ENCODE peak calls at places on chromosomes 6 and 20, in nine cellular contexts. K is hypothalamus; B is lung; C is stimulated activated CD4-positive, alpha-beta T cell treated with anti-CD3 and anti-CD28 coated beads, TNF-alpha, amount 100 ng/mL, for 4 hours; A is NCI-H774; F is NCI-H2029; T is stimulated activated CD8-positive, alpha-beta memory T cell treated with anti-CD3 and anti-CD28 coated beads, Interleukin-4, amount 100 ng/mL, for 24 hours; W is esophagus muscularis mucosa; Y is A549. R is an unnamed sample.
A peak's percentile ranks its signal among the peaks of the same experiment; 100 is the strongest.

GRCh38 chr6:37535701-37536461 is 36.2 kb upstream of the CCDC167 start:
- DNase-seq in K (no peak), B (no peak), C (no peak), A (peak; percentile 13), F (no peak), T (peak; percentile 16), W (no peak), Y (no peak), R (no peak)

GRCh38 chr6:34615574-34616229 is 59.6 kb upstream of the SPDEF start:
- DNase-seq in K (no peak), B (no peak), C (no peak), A (no peak), F (no peak), T (no peak), W (no peak), Y (no peak), R (no peak)

GRCh38 chr20:13545755-13546154 is 93.0 kb downstream of the TASP1 start:
- DNase-seq in K (no peak), B (no peak), C (no peak), A (no peak), F (no peak), T (no peak), W (no peak), Y (no peak), R (no peak)

GRCh38 chr6:38681850-38682249 is 21.1 kb downstream of the GLO1 start:
- DNase-seq in K (no peak), B (no peak), C (no peak), A (no peak), F (no peak), T (no peak), W (no peak), Y (no peak), R (no peak)

GRCh38 chr6:31010393-31011060 is at the start of gene MUC22:
- DNase-seq in K (no peak), B (no peak), C (no peak), A (no peak), F (no peak), T (no peak), W (no peak), Y (no peak), R (peak; percentile 6)

GRCh38 chr6:159174263-159174974 is 5.2 kb downstream of the FNDC1 start:
- DNase-seq in K (peak; percentile 38), B (peak; percentile 70), C (peak; percentile 23), A (peak; percentile 56), F (peak; percentile 35), T (peak; percentile 54), W (peak; percentile 47), Y (peak; percentile 53), R (peak; percentile 60)

GRCh38 chr20:62611012-62611411 is 31.3 kb upstream of the SLCO4A1 start:
- DNase-seq in K (no peak), B (no peak), C (no peak), A (no peak), F (no peak), T (no peak), W (no peak), Y (no peak), R (no peak)

GRCh38 chr6:95795927-95796326 is 218.6 kb downstream of the MANEA start:
- DNase-seq in K (no peak), B (no peak), C (no peak), A (no peak), F (no peak), T (no peak), W (no peak), Y (no peak), R (no peak)

GRCh38 chr6:111626446-111626845 is 20.8 kb upstream of the TRAF3IP2 start:
- DNase-seq in K (no peak), B (no peak), C (no peak), A (no peak), F (no peak), T (no peak), W (no peak), Y (no peak), R (no peak)

GRCh38 chr20:36064661-36065426 is 89.7 kb upstream of the EPB41L1 start:
- DNase-seq in K (peak; percentile 93), B (peak; percentile 98), C (peak; percentile 89), A (peak; percentile 84), F (peak; percentile 85), T (peak; percentile 91), W (peak; percentile 99), Y (peak; percentile 82), R (peak; percentile 73)

GRCh38 chr20:20568604-20569205 is 143.7 kb downstream of the RALGAPA2 start:
- DNase-seq in K (peak; percentile 10), B (no peak), C (no peak), A (peak; percentile 32), F (peak; percentile 47), T (no peak), W (no peak), Y (peak; percentile 59), R (peak; percentile 30)

GRCh38 chr20:4243071-4243470 is 227.7 kb upstream of the RNF24 start:
- DNase-seq in K (no peak), B (no peak), C (no peak), A (no peak), F (no peak), T (no peak), W (no peak), Y (no peak), R (no peak)

GRCh38 chr20:18288748-18289705 is 700 bp downstream of the ZNF133 start:
- DNase-seq in K (peak; percentile 3), B (peak; percentile 30), C (no peak), A (no peak), F (no peak), T (no peak), W (no peak), Y (no peak), R (no peak)

GRCh38 chr6:90915224-90915915 is 328.5 kb upstream of the MAP3K7 start:
- DNase-seq in K (no peak), B (no peak), C (no peak), A (no peak), F (no peak), T (no peak), W (no peak), Y (no peak), R (no peak)

GRCh38 chr20:41615110-41615509 is 3.1 kb downstream of the CHD6 start:
- DNase-seq in K (no peak), B (no peak), C (no peak), A (no peak), F (no peak), T (no peak), W (no peak), Y (no peak), R (no peak)

GRCh38 chr20:45345104-45345936 is 2.9 kb downstream of the SDC4 start:
- DNase-seq in K (no peak), B (peak; percentile 89), C (no peak), A (no peak), F (peak; percentile 54), T (no peak), W (no peak), Y (no peak), R (no peak)

GRCh38 chr20:577167-577791 is 32.8 kb downstream of the TCF15 start:
- DNase-seq in K (no peak), B (no peak), C (no peak), A (peak; percentile 15), F (no peak), T (no peak), W (no peak), Y (peak; percentile 79), R (no peak)

GRCh38 chr6:105804436-105804835 is 281.7 kb upstream of the PRDM1 start:
- DNase-seq in K (no peak), B (no peak), C (no peak), A (no peak), F (no peak), T (no peak), W (no peak), Y (no peak), R (no peak)

GRCh38 chr20:11261533-11262000 is 587.8 kb upstream of the JAG1 start:
- DNase-seq in K (no peak), B (no peak), C (no peak), A (no peak), F (no peak), T (no peak), W (no peak), Y (peak; percentile 35), R (no peak)

GRCh38 chr6:40326689-40327404 is 260.3 kb downstream of the LRFN2 start:
- DNase-seq in K (no peak), B (no peak), C (no peak), A (peak; percentile 63), F (peak; percentile 21), T (no peak), W (no peak), Y (no peak), R (no peak)

GRCh38 chr20:63453029-63453523 is 19.4 kb downstream of the KCNQ2 start:
- DNase-seq in K (no peak), B (no peak), C (no peak), A (no peak), F (no peak), T (no peak), W (no peak), Y (peak; percentile 53), R (no peak)

GRCh38 chr20:9460518-9460917 is 53.9 kb upstream of the LAMP5 start:
- DNase-seq in K (no peak), B (no peak), C (no peak), A (no peak), F (no peak), T (no peak), W (no peak), Y (peak; percentile 21), R (peak; percentile 26)

GRCh38 chr6:85418059-85418458 is 31.8 kb upstream of the NT5E start:
- DNase-seq in K (no peak), B (no peak), C (no peak), A (no peak), F (no peak), T (no peak), W (no peak), Y (no peak), R (no peak)

R was measured in fibroblast of the conjunctiva.